ENCODE peak calls at places on chromosome 1, in ten cellular contexts. J is AG10803; C is body of pancreas; S is IMR-90; R is tibial artery; W is fibroblast of lung; U is left ventricle myocardium inferior; D is cardiac fibroblast; P is CD8-positive, alpha-beta memory T cell; Q is sigmoid colon. Y is an unnamed sample.

GRCh38 chr1:2494323-2494693 is 18.2 kb downstream of the PLCH2 start:
- DNase-seq in S (peak), Q (peak), J (peak), U (no peak), D (peak), W (peak), C (no peak), R (no peak), P (no peak), Y (peak)

GRCh38 chr1:88729297-88729696 is 45.2 kb downstream of the PKN2 start:
- DNase-seq in Q (no peak), R (no peak), S (no peak), J (no peak), U (no peak), C (no peak), W (no peak), D (no peak), P (no peak), Y (no peak)

GRCh38 chr1:101075926-101076325 is 50.3 kb upstream of the DPH5 start:
- DNase-seq in W (no peak), Q (no peak), D (no peak), R (no peak), C (no peak), J (no peak), U (no peak), P (no peak), S (no peak), Y (no peak)

GRCh38 chr1:14549897-14550635 is 48.4 kb upstream of the KAZN start:
- DNase-seq in U (no peak), S (no peak), Q (no peak), R (no peak), W (no peak), C (no peak), D (no peak), J (no peak), P (no peak), Y (no peak)

GRCh38 chr1:214259353-214259982 is 21.5 kb upstream of the SMYD2 start:
- DNase-seq in R (no peak), J (no peak), D (peak), S (peak), P (no peak), W (no peak), C (no peak), U (no peak), Q (no peak), Y (no peak)

GRCh38 chr1:65762081-65762862 is 30.4 kb upstream of the PDE4B start:
- DNase-seq in D (no peak), S (peak), C (no peak), R (no peak), U (no peak), Q (no peak), W (peak), J (peak), P (no peak), Y (no peak)

GRCh38 chr1:77447669-77448068 is 165.8 kb downstream of the AK5 start:
- DNase-seq in Q (no peak), W (no peak), C (no peak), D (no peak), J (no peak), R (no peak), U (no peak), S (no peak), P (no peak), Y (no peak)

GRCh38 chr1:1001631-1002300 is 1.9 kb upstream of the HES4 start:
- DNase-seq in U (peak), C (peak), R (peak), S (peak), J (peak), Q (peak), D (peak), P (peak), W (peak), Y (peak)

GRCh38 chr1:119914071-119914470 is 17.8 kb upstream of the ADAM30 start:
- DNase-seq in P (no peak), Q (no peak), C (no peak), U (no peak), R (no peak), W (no peak), S (no peak), D (no peak), J (peak), Y (peak)

GRCh38 chr1:110339427-110340206 is 440 bp downstream of the RBM15 start:
- DNase-seq in D (peak), S (peak), U (peak), R (peak), J (peak), Q (no peak), P (no peak), C (peak), W (peak), Y (peak)

GRCh38 chr1:153384996-153385580 is 5.8 kb downstream of the S100A8 start:
- DNase-seq in W (no peak), J (no peak), P (no peak), Q (no peak), D (no peak), S (no peak), U (no peak), C (no peak), R (no peak), Y (no peak)

GRCh38 chr1:153387001-153387400 is 3.9 kb downstream of the S100A8 start:
- DNase-seq in C (no peak), D (no peak), S (no peak), Q (no peak), W (no peak), P (no peak), U (no peak), R (no peak), J (no peak), Y (no peak)

GRCh38 chr1:153387785-153388184 is 3.1 kb downstream of the S100A8 start:
- DNase-seq in S (no peak), R (no peak), J (no peak), Q (no peak), P (no peak), D (no peak), C (no peak), U (no peak), W (no peak), Y (no peak)

GRCh38 chr1:153389394-153389793 is 1.5 kb downstream of the S100A8 start:
- DNase-seq in J (no peak), C (no peak), Q (no peak), U (no peak), R (no peak), D (no peak), W (no peak), S (no peak), P (no peak), Y (no peak)

DNA sequence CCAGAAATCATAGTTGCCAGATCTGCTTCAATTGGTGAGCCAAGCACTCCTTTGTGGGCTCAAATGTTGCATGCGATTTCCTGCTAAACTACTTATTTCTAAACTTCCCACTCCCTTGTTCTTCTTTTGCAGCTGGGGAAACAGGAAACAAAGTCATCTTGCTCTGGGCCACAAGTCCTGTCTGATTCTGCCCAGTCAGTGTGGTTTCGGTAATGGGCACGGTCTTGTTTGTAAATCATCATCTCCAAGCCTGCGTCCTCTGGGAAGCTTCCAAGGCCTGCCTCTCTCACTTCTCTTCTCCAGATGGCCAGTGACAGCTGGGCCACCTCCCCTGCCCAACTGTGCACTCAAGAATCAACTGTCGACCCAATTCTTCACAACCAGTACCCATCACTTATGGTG is 4.4 kb downstream of the S100A8 start:
- DNase-seq in S (no peak), C (peak), D (no peak), W (no peak), J (no peak), P (no peak), R (peak), Q (peak), U (peak), Y (no peak)
- H3K4me3 ChIP-seq in S (no peak), C (no peak), D (no peak), W (no peak), J (no peak), P (no peak), R (no peak), Q (no peak), U (no peak), Y (no peak)

GRCh38 chr1:114154146-114154962 is 685 bp upstream of the SYT6 start:
- DNase-seq in Q (no peak), U (no peak), C (no peak), S (no peak), P (peak), D (peak), W (peak), J (peak), R (no peak), Y (peak)
- H3K4me3 ChIP-seq in Q (no peak), U (peak), C (no peak), S (no peak), P (no peak), D (no peak), W (no peak), J (no peak), R (no peak), Y (no peak)

GRCh38 chr1:154970631-154971340 is at the start of gene SHC1:
- DNase-seq in U (peak), J (peak), D (peak), R (peak), Q (peak), S (peak), W (peak), C (peak), P (no peak), Y (peak)

GRCh38 chr1:154969741-154970452 is 650 bp downstream of the SHC1 start:
- DNase-seq in R (no peak), J (no peak), W (no peak), D (no peak), S (no peak), C (no peak), U (peak), P (no peak), Q (no peak), Y (no peak)

GRCh38 chr1:154972517-154973343 is 1.8 kb upstream of the CKS1B start:
- DNase-seq in R (peak), W (peak), S (peak), J (peak), P (no peak), D (peak), C (peak), Q (peak), U (peak), Y (peak)

GRCh38 chr1:154972213-154972516 is 1.6 kb upstream of the SHC1 start:
- DNase-seq in U (no peak), C (peak), J (no peak), D (no peak), Q (no peak), P (no peak), R (no peak), W (no peak), S (no peak), Y (no peak)

GRCh38 chr1:154971341-154971998 is 923 bp upstream of the SHC1 start:
- DNase-seq in U (peak), R (peak), W (no peak), J (no peak), D (no peak), S (no peak), P (no peak), Q (peak), C (peak), Y (no peak)
- H3K4me3 ChIP-seq in U (peak), R (peak), W (peak), J (peak), D (peak), S (no peak), P (no peak), Q (peak), C (no peak), Y (no peak)

GRCh38 chr1:32703479-32704291 is 1.1 kb upstream of the SYNC start:
- DNase-seq in P (no peak), U (peak), Q (peak), S (peak), C (no peak), R (peak), D (peak), J (peak), W (peak), Y (peak)
- H3K4me3 ChIP-seq in P (no peak), U (peak), Q (peak), S (peak), C (no peak), R (peak), D (peak), J (peak), W (peak), Y (peak)

DNA sequence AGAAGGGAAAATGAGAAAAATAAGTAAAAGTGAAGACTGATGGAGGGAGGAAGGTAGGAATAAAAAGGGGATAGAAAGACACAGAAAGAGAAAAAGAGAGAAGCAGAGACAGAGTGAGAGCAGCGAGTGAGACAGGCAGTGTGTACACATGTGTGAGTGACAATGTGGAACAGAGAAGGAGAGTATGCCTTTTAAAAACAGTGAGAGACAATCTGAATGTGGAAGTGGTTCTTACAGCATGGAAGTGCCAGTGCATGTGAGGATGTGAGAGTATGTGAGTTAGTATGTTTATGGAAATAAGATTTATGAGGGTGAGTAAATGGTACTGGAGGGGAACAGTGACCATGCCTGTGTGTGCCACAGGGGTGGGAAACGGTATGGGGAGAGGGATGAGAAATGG is 1.2 kb downstream of the NEGR1 start:
- DNase-seq in D (peak), W (peak), U (no peak), C (no peak), S (peak), J (peak), Q (no peak), R (no peak), P (no peak), Y (no peak)
- H3K4me3 ChIP-seq in D (peak), W (peak), U (peak), C (no peak), S (peak), J (peak), Q (peak), R (peak), P (no peak), Y (no peak)

DNA sequence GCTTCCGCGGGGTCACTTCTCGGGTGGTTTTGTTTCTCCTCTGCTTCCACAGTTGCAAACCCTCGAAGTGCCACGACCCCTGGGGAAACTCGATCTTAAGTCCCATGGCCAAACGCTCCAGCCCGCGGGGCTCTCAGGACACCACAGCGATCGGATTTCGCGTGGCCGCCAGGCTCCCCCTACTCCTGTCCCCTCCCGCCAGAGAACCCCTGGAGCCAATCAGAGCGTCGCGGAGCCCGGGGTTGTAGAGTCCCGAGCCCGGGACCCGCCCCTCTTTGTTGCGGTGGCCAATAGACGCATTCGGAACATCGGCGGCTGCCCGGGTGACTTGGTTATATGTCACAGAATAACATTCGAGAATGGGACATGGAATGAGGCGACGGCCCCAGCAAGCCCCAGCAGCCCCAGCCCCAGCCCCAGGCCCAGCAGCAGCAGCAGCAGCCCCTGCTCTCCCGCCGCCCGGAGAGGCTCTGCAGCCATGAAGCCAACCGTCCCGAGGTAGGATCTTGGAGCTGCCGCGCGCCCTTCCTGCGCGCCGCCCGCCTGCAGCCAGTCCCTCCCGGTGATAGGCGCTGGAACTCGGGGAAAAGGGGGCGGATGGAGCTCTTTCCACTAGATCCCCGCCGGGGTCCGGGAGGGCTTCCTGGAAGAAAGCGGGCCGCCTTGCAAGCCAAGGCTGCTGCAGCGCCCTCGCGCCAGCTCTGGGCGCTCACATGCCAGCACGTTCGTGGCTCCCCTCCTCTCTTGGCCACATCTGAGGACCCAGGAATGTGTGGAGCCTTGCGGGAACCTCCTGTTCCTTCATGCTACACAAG is at the start of gene VASH2:
- DNase-seq in P (peak), C (peak), U (peak), J (peak), S (peak), W (peak), Q (peak), R (peak), D (peak), Y (peak)
- H3K4me3 ChIP-seq in P (peak), C (peak), U (peak), J (peak), S (peak), W (peak), Q (peak), R (peak), D (peak), Y (peak)

DNA sequence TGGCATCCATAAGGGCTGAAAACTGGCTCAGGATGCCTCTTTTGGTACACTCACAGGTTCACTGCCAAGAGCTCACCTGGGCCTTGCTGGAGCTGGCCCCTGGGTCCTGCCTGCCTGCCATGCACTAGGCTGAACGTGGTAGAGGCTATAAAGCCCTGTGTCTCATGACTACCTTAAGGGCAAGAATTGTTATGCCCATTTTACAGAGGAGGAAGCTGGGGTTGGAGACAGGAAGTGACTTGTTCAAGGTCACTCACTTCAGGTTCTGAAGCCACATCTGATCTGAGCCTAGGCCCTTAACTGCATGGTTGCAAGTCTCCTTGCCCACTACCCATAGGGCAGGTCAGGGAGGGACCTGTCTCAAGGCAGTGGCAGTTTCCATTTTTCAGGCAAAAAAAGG is 7.9 kb downstream of the STK40 start:
- DNase-seq in J (no peak), P (no peak), W (no peak), Q (no peak), D (no peak), C (no peak), U (no peak), S (no peak), R (no peak), Y (no peak)
- H3K4me3 ChIP-seq in J (no peak), P (no peak), W (no peak), Q (no peak), D (no peak), C (no peak), U (no peak), S (no peak), R (no peak), Y (no peak)

GRCh38 chr1:186535388-186536133 is 74.6 kb upstream of the PDC start:
- DNase-seq in P (no peak), D (peak), C (no peak), J (peak), S (peak), U (no peak), W (peak), R (no peak), Q (no peak), Y (no peak)
- H3K4me3 ChIP-seq in P (no peak), D (no peak), C (no peak), J (no peak), S (no peak), U (no peak), W (no peak), R (no peak), Q (no peak), Y (no peak)

Y was measured in cardiac muscle cell.